ENCODE peak calls at places on chromosomes 13 and 19, in nine cellular contexts. J is HCT116, P is kidney epithelial cell, Z is transverse colon, D is breast epithelium, K is tibial nerve, A is brain microvascular endothelial cell, C is adrenal gland, V is Peyer's patch. Y is an unnamed sample.

GRCh38 chr19:47013041-47013517 is 6.6 kb upstream of the NPAS1 start:
- DNase-seq in J (peak), D (peak), V (peak), P (no peak), Z (peak), K (peak), A (peak), C (peak), Y (peak)

GRCh38 chr13:111480976-111481375 is 160.5 kb downstream of the TEX29 start:
- DNase-seq in K (no peak), C (no peak), P (no peak), V (peak), D (no peak), A (no peak), J (no peak), Z (no peak), Y (no peak)

GRCh38 chr13:73983109-73983508 is 151.1 kb downstream of the KLF12 start:
- DNase-seq in K (no peak), V (no peak), D (no peak), P (no peak), C (no peak), Z (no peak), A (no peak), J (no peak), Y (no peak)

GRCh38 chr13:30985637-30986205 is 53.3 kb downstream of the TEX26 start:
- DNase-seq in J (no peak), D (no peak), C (no peak), V (no peak), A (peak), K (no peak), P (no peak), Z (no peak), Y (no peak)

GRCh38 chr13:41060723-41061074 is 610 bp upstream of the WBP4 start:
- DNase-seq in Z (peak), D (peak), K (peak), C (peak), A (no peak), V (peak), J (peak), P (no peak), Y (peak)

GRCh38 chr19:6030214-6030507 is 52.2 kb upstream of the RANBP3 start:
- DNase-seq in Z (no peak), D (no peak), V (no peak), J (no peak), A (peak), P (no peak), C (no peak), K (no peak), Y (no peak)

GRCh38 chr19:6528544-6529121 is 2.2 kb upstream of the TNFSF9 start:
- DNase-seq in Z (peak), V (peak), A (no peak), D (no peak), P (no peak), C (peak), K (peak), J (no peak), Y (peak)

GRCh38 chr13:57352114-57352513 is 185.1 kb downstream of the PRR20E start:
- DNase-seq in V (no peak), Z (no peak), A (no peak), C (no peak), D (no peak), J (no peak), P (no peak), K (no peak), Y (no peak)

GRCh38 chr13:97911311-97912138 is 42.0 kb upstream of the IPO5 start:
- DNase-seq in K (no peak), A (peak), D (no peak), J (peak), P (no peak), V (no peak), C (no peak), Z (no peak), Y (no peak)
- TF ChIP-seq CTCF in K (no peak), A (peak), D (no peak), J (peak), P (peak), V (no peak), C (peak), Z (no peak), Y (peak)

GRCh38 chr13:19062019-19062646 is 119.5 kb downstream of the TUBA3C start:
- DNase-seq in J (no peak), P (no peak), V (no peak), C (no peak), A (no peak), D (no peak), Z (no peak), K (no peak), Y (no peak)
- H3K4me3 ChIP-seq in J (no peak), P (no peak), V (no peak), C (no peak), A (no peak), D (no peak), Z (no peak), K (no peak), Y (no peak)

GRCh38 chr13:75906315-75906714 is 270.2 kb downstream of the LMO7 start:
- DNase-seq in P (no peak), C (no peak), K (no peak), V (no peak), A (no peak), J (no peak), Z (no peak), D (no peak), Y (no peak)
- TF ChIP-seq CTCF in P (no peak), C (no peak), K (no peak), V (no peak), A (no peak), J (no peak), Z (no peak), D (no peak), Y (no peak)

DNA sequence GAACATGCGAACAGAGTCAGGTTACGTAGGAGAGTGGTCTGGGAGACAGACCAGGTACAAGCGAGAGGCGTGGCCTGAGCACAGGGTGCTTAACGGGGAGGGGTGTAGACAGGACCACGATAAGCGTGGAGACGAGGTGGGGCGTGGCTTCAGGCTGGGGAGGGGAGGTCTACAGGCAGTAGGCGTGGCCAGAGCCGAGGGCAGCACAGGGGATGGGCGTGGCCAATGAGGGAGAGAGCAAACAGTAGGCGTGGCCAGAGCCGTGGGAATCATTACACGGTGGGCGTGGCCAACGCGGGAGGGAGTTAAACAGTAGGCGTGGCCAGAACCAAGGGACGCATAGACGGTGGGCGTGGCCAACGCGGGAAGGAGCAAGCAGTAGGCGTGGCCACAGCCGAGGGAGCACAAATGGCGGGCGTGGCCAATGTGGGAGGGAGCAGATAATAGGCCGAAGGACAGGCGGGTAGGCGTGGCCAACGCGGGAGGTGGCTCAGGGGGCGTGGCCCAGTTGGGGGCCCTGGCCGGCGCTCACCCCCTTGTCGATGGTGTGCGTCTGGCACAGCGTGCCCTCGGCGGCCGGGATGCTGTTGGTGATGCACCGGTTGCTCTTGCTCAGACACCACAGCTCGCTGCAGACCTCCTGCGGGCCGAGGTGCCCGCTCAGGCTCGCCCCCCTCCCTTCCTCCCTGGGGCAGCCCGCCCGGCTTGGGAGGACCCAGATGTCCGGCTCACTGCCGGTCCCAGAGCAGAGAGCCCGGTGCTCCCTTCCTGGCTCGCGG is 15.2 kb upstream of the MYO1F start:
- DNase-seq in Z (peak), P (peak), K (peak), D (peak), C (peak), V (peak), A (peak), J (no peak), Y (peak)
- H3K4me3 ChIP-seq in Z (no peak), P (peak), K (peak), D (peak), C (peak), V (peak), A (peak), J (no peak), Y (peak)

GRCh38 chr13:46345400-46345799 is 41.7 kb downstream of the RUBCNL start:
- DNase-seq in C (no peak), V (no peak), P (no peak), A (no peak), D (peak), K (no peak), J (no peak), Z (no peak), Y (no peak)

GRCh38 chr13:46343279-46343949 is 43.6 kb downstream of the RUBCNL start:
- DNase-seq in C (no peak), J (no peak), P (no peak), V (no peak), Z (no peak), A (no peak), D (no peak), K (no peak), Y (no peak)

GRCh38 chr13:46340631-46341111 is 46.4 kb downstream of the RUBCNL start:
- DNase-seq in C (no peak), P (no peak), J (no peak), K (no peak), V (no peak), Z (no peak), D (no peak), A (no peak), Y (no peak)

GRCh38 chr13:46341112-46341711 is 45.8 kb downstream of the RUBCNL start:
- DNase-seq in C (no peak), V (no peak), Z (no peak), D (no peak), J (no peak), P (peak), K (no peak), A (peak), Y (no peak)

DNA sequence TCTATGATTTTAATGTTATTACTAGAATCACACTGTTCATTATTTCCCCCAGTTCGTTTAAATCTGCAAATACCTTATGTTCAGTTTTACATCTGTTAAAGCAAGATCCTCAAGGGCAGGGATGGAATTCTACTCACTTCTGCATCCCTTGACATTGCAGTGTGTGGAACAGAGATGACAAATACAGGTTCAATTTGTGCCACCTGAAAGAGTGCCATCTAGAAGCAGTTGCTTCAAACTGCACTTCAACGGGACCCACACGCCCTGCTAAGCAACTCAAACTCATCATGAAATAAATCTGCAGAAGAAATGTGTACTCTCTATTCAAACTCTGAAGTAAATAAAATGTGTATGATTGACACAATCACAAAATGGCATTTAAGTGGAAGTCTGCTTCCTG is 44.5 kb downstream of the RUBCNL start:
- DNase-seq in V (no peak), P (no peak), C (no peak), Z (no peak), D (no peak), J (no peak), K (no peak), A (no peak), Y (no peak)
- TF ChIP-seq CTCF in V (no peak), P (no peak), C (no peak), Z (no peak), D (no peak), J (no peak), K (no peak), A (peak), Y (no peak)

Y was measured in colonic mucosa.